ENCODE peak calls at places on chromosomes 5 and 9, in five cellular contexts. H, A, N, Y and G are unnamed samples.
A peak's percentile ranks its signal among the peaks of the same experiment; 100 is the strongest.

GRCh38 chr9:112382501-112383364 is 2.8 kb downstream of the HSDL2 start:
- DNase-seq in A (no peak), Y (no peak), N (no peak), H (no peak), G (no peak)

GRCh38 chr9:107872457-107873192 is 383.1 kb upstream of the KLF4 start:
- DNase-seq in A (no peak), Y (no peak), H (no peak), N (no peak), G (no peak)

GRCh38 chr9:101711330-101711941 is 27.0 kb downstream of the GRIN3A start:
- DNase-seq in A (peak; percentile 8), N (peak; percentile 46), H (no peak), Y (no peak), G (peak; percentile 61)

GRCh38 chr5:129271309-129271708 is 176.8 kb downstream of the ISOC1 start:
- DNase-seq in Y (no peak), N (peak; percentile 7), A (no peak), H (no peak), G (peak; percentile 47)

GRCh38 chr5:35239476-35239875 is 9.2 kb upstream of the PRLR start:
- DNase-seq in A (no peak), Y (no peak), H (no peak), N (no peak), G (no peak)

GRCh38 chr5:75690669-75691068 is 26.6 kb downstream of the POC5 start:
- DNase-seq in N (no peak), A (no peak), H (no peak), Y (no peak), G (no peak)

GRCh38 chr9:114218264-114219120 is 63.2 kb downstream of the COL27A1 start:
- DNase-seq in H (no peak), N (no peak), Y (no peak), A (no peak), G (no peak)

GRCh38 chr9:116078640-116079039 is 75.0 kb upstream of the PAPPA start:
- DNase-seq in H (no peak), A (no peak), N (no peak), Y (no peak), G (no peak)

GRCh38 chr5:1891391-1891790 is 8.7 kb upstream of the IRX4 start:
- DNase-seq in Y (peak; percentile 20), H (no peak), A (no peak), N (no peak), G (no peak)

GRCh38 chr5:79193643-79194042 is 42.3 kb upstream of the JMY start:
- DNase-seq in Y (no peak), N (no peak), H (no peak), A (no peak), G (no peak)

GRCh38 chr9:112867275-112867991 is 23.2 kb downstream of the SLC46A2 start:
- DNase-seq in A (no peak), H (peak; percentile 40), N (peak; percentile 62), Y (peak; percentile 54), G (peak; percentile 83)

GRCh38 chr5:13234-13633 is 78.7 kb upstream of the PLEKHG4B start:
- DNase-seq in H (no peak), Y (no peak), N (no peak), A (no peak), G (no peak)

GRCh38 chr9:91790912-91791311 is 159.1 kb downstream of the ROR2 start:
- DNase-seq in N (no peak), A (no peak), Y (no peak), H (no peak), G (no peak)

GRCh38 chr5:73945505-73945904 is 319.5 kb downstream of the ARHGEF28 start:
- DNase-seq in A (peak; percentile 4), Y (no peak), N (peak; percentile 37), H (no peak), G (peak; percentile 40)

GRCh38 chr5:170737591-170737990 is 45.9 kb upstream of the GABRP start:
- DNase-seq in Y (no peak), N (no peak), H (no peak), A (no peak), G (no peak)

GRCh38 chr5:80055491-80056170 is 20.5 kb downstream of the THBS4 start:
- DNase-seq in A (no peak), N (no peak), H (no peak), Y (no peak), G (no peak)